ENCODE peak calls at places on chromosomes 7 and 10, in eight cellular contexts. One of them, this sample, is unnamed. For H3K9me3, the result is how much of the 10 kb centered on the place peaks cover.

GRCh38 chr10:21334891-21335696 is 190.4 kb downstream of the SKIDA1 start:
- DNase-seq in Peyer's patch: no peak
- DNase-seq in HAP-1: no peak
- DNase-seq in cardiac muscle cell: no peak
- DNase-seq in CD8-positive, alpha-beta T cell: no peak
- DNase-seq in iPS DF 6.9: no peak
- DNase-seq in IMR-90: peak
- DNase-seq in WERI-Rb-1: no peak
- DNase-seq in this sample: no peak

GRCh38 chr7:111459757-111460280 is 102.5 kb downstream of the IMMP2L start:
- DNase-seq in Peyer's patch: no peak
- DNase-seq in HAP-1: no peak
- DNase-seq in cardiac muscle cell: no peak
- DNase-seq in CD8-positive, alpha-beta T cell: no peak
- DNase-seq in iPS DF 6.9: no peak
- DNase-seq in IMR-90: peak
- DNase-seq in WERI-Rb-1: no peak
- DNase-seq in this sample: no peak

GRCh38 chr7:127799535-127800305 is 147.7 kb downstream of the SND1 start:
- DNase-seq in Peyer's patch: no peak
- DNase-seq in HAP-1: no peak
- DNase-seq in cardiac muscle cell: no peak
- DNase-seq in CD8-positive, alpha-beta T cell: no peak
- DNase-seq in iPS DF 6.9: no peak
- DNase-seq in IMR-90: no peak
- DNase-seq in WERI-Rb-1: no peak
- DNase-seq in this sample: no peak

GRCh38 chr10:30455816-30456215 is 21.8 kb downstream of the MAP3K8 start:
- DNase-seq in Peyer's patch: peak
- DNase-seq in HAP-1: no peak
- DNase-seq in cardiac muscle cell: no peak
- DNase-seq in CD8-positive, alpha-beta T cell: peak
- DNase-seq in iPS DF 6.9: no peak
- DNase-seq in IMR-90: no peak
- DNase-seq in WERI-Rb-1: no peak
- DNase-seq in this sample: no peak

GRCh38 chr7:44100458-44101303 is 3.5 kb upstream of the AEBP1 start:
- DNase-seq in Peyer's patch: peak
- DNase-seq in HAP-1: no peak
- DNase-seq in cardiac muscle cell: no peak
- DNase-seq in CD8-positive, alpha-beta T cell: no peak
- DNase-seq in iPS DF 6.9: no peak
- DNase-seq in IMR-90: peak
- DNase-seq in WERI-Rb-1: no peak
- DNase-seq in this sample: no peak

GRCh38 chr7:128044064-128044463 is 12.8 kb upstream of the LRRC4 start:
- DNase-seq in Peyer's patch: no peak
- DNase-seq in HAP-1: no peak
- DNase-seq in cardiac muscle cell: peak
- DNase-seq in CD8-positive, alpha-beta T cell: no peak
- DNase-seq in iPS DF 6.9: no peak
- DNase-seq in IMR-90: no peak
- DNase-seq in WERI-Rb-1: no peak
- DNase-seq in this sample: no peak

GRCh38 chr10:121027390-121027789 is 176.2 kb downstream of the WDR11 start:
- DNase-seq in Peyer's patch: no peak
- DNase-seq in HAP-1: no peak
- DNase-seq in cardiac muscle cell: no peak
- DNase-seq in CD8-positive, alpha-beta T cell: no peak
- DNase-seq in iPS DF 6.9: no peak
- DNase-seq in IMR-90: no peak
- DNase-seq in WERI-Rb-1: peak
- DNase-seq in this sample: no peak

GRCh38 chr10:27383595-27384542 is 120.2 kb upstream of the RAB18 start:
- DNase-seq in Peyer's patch: no peak
- DNase-seq in HAP-1: no peak
- DNase-seq in cardiac muscle cell: no peak
- DNase-seq in CD8-positive, alpha-beta T cell: no peak
- DNase-seq in iPS DF 6.9: no peak
- DNase-seq in IMR-90: peak
- DNase-seq in WERI-Rb-1: no peak
- DNase-seq in this sample: no peak

GRCh38 chr7:43942997-43943701 is 16.9 kb downstream of the UBE2D4 start:
- DNase-seq in Peyer's patch: no peak
- DNase-seq in HAP-1: no peak
- DNase-seq in cardiac muscle cell: no peak
- DNase-seq in CD8-positive, alpha-beta T cell: no peak
- DNase-seq in iPS DF 6.9: no peak
- DNase-seq in IMR-90: no peak
- DNase-seq in WERI-Rb-1: peak
- DNase-seq in this sample: no peak

GRCh38 chr10:110083884-110084283 is 76.1 kb downstream of the ADD3 start:
- DNase-seq in Peyer's patch: no peak
- DNase-seq in HAP-1: no peak
- DNase-seq in cardiac muscle cell: no peak
- DNase-seq in CD8-positive, alpha-beta T cell: no peak
- DNase-seq in iPS DF 6.9: no peak
- DNase-seq in IMR-90: peak
- DNase-seq in WERI-Rb-1: no peak
- DNase-seq in this sample: no peak

GRCh38 chr10:110088756-110089155 is 81.0 kb downstream of the ADD3 start:
- DNase-seq in Peyer's patch: no peak
- DNase-seq in HAP-1: no peak
- DNase-seq in cardiac muscle cell: no peak
- DNase-seq in CD8-positive, alpha-beta T cell: no peak
- DNase-seq in iPS DF 6.9: no peak
- DNase-seq in IMR-90: no peak
- DNase-seq in WERI-Rb-1: no peak
- DNase-seq in this sample: no peak

GRCh38 chr10:110091830-110092229 is 84.0 kb downstream of the ADD3 start:
- DNase-seq in Peyer's patch: no peak
- DNase-seq in HAP-1: no peak
- DNase-seq in cardiac muscle cell: no peak
- DNase-seq in CD8-positive, alpha-beta T cell: no peak
- DNase-seq in iPS DF 6.9: no peak
- DNase-seq in IMR-90: no peak
- DNase-seq in WERI-Rb-1: no peak
- DNase-seq in this sample: no peak

GRCh38 chr10:110081914-110082313 is 74.1 kb downstream of the ADD3 start:
- DNase-seq in Peyer's patch: no peak
- DNase-seq in HAP-1: no peak
- DNase-seq in cardiac muscle cell: no peak
- DNase-seq in CD8-positive, alpha-beta T cell: no peak
- DNase-seq in iPS DF 6.9: no peak
- DNase-seq in IMR-90: no peak
- DNase-seq in WERI-Rb-1: no peak
- DNase-seq in this sample: no peak

DNA sequence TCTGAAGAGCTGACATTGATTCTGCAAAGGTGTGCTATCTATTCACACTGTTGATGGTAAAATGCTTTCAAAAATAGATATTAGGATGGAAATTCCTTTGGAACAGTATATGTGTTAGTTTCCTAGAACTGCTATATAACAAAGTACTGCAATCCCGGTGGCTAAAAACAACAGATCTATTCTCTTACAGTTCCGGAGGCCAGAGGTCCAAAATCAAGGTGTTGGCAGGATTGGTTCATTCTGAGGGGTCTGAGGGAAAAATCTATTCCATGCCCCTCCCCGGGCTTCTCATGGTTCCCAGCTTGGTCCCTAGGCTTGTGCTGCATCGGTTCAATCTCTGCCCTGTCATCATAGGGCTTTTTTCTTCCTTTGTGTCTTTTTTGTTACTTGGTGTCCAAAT is 79.9 kb downstream of the ADD3 start:
- DNase-seq in Peyer's patch: no peak
- DNase-seq in HAP-1: no peak
- DNase-seq in cardiac muscle cell: no peak
- DNase-seq in CD8-positive, alpha-beta T cell: no peak
- DNase-seq in iPS DF 6.9: no peak
- DNase-seq in IMR-90: no peak
- DNase-seq in WERI-Rb-1: no peak
- DNase-seq in this sample: no peak
- H3K9me3 ChIP-seq in Peyer's patch: under half
- H3K9me3 ChIP-seq in HAP-1: under half
- H3K9me3 ChIP-seq in cardiac muscle cell: under half
- H3K9me3 ChIP-seq in CD8-positive, alpha-beta T cell: under half
- H3K9me3 ChIP-seq in iPS DF 6.9: under half
- H3K9me3 ChIP-seq in IMR-90: under half
- H3K9me3 ChIP-seq in WERI-Rb-1: under half
- H3K9me3 ChIP-seq in this sample: under half

GRCh38 chr7:136234040-136234439 is 256.9 kb upstream of the MTPN start:
- DNase-seq in Peyer's patch: no peak
- DNase-seq in HAP-1: no peak
- DNase-seq in cardiac muscle cell: no peak
- DNase-seq in CD8-positive, alpha-beta T cell: no peak
- DNase-seq in iPS DF 6.9: no peak
- DNase-seq in IMR-90: no peak
- DNase-seq in WERI-Rb-1: no peak
- DNase-seq in this sample: no peak

GRCh38 chr7:136228185-136228584 is 251.0 kb upstream of the MTPN start:
- DNase-seq in Peyer's patch: no peak
- DNase-seq in HAP-1: no peak
- DNase-seq in cardiac muscle cell: no peak
- DNase-seq in CD8-positive, alpha-beta T cell: no peak
- DNase-seq in iPS DF 6.9: no peak
- DNase-seq in IMR-90: peak
- DNase-seq in WERI-Rb-1: no peak
- DNase-seq in this sample: no peak

GRCh38 chr7:136229819-136230609 is 252.9 kb upstream of the MTPN start:
- DNase-seq in Peyer's patch: no peak
- DNase-seq in HAP-1: no peak
- DNase-seq in cardiac muscle cell: no peak
- DNase-seq in CD8-positive, alpha-beta T cell: no peak
- DNase-seq in iPS DF 6.9: no peak
- DNase-seq in IMR-90: no peak
- DNase-seq in WERI-Rb-1: no peak
- DNase-seq in this sample: no peak
- H3K9me3 ChIP-seq in Peyer's patch: under half
- H3K9me3 ChIP-seq in HAP-1: under half
- H3K9me3 ChIP-seq in cardiac muscle cell: under half
- H3K9me3 ChIP-seq in CD8-positive, alpha-beta T cell: under half
- H3K9me3 ChIP-seq in iPS DF 6.9: under half
- H3K9me3 ChIP-seq in IMR-90: under half
- H3K9me3 ChIP-seq in WERI-Rb-1: under half
- H3K9me3 ChIP-seq in this sample: under half

GRCh38 chr10:67971311-67971710 is 86.9 kb downstream of the SIRT1 start:
- DNase-seq in Peyer's patch: no peak
- DNase-seq in HAP-1: no peak
- DNase-seq in cardiac muscle cell: no peak
- DNase-seq in CD8-positive, alpha-beta T cell: no peak
- DNase-seq in iPS DF 6.9: no peak
- DNase-seq in IMR-90: no peak
- DNase-seq in WERI-Rb-1: no peak
- DNase-seq in this sample: no peak
- H3K9me3 ChIP-seq in Peyer's patch: under half
- H3K9me3 ChIP-seq in HAP-1: under half
- H3K9me3 ChIP-seq in cardiac muscle cell: under half
- H3K9me3 ChIP-seq in CD8-positive, alpha-beta T cell: under half
- H3K9me3 ChIP-seq in iPS DF 6.9: under half
- H3K9me3 ChIP-seq in IMR-90: under half
- H3K9me3 ChIP-seq in WERI-Rb-1: under half
- H3K9me3 ChIP-seq in this sample: under half

GRCh38 chr7:146503844-146504243 is 387.2 kb downstream of the CNTNAP2 start:
- DNase-seq in Peyer's patch: no peak
- DNase-seq in HAP-1: no peak
- DNase-seq in cardiac muscle cell: no peak
- DNase-seq in CD8-positive, alpha-beta T cell: no peak
- DNase-seq in iPS DF 6.9: no peak
- DNase-seq in IMR-90: no peak
- DNase-seq in WERI-Rb-1: no peak
- DNase-seq in this sample: no peak
- H3K9me3 ChIP-seq in Peyer's patch: under half
- H3K9me3 ChIP-seq in HAP-1: under half
- H3K9me3 ChIP-seq in cardiac muscle cell: under half
- H3K9me3 ChIP-seq in CD8-positive, alpha-beta T cell: under half
- H3K9me3 ChIP-seq in iPS DF 6.9: under half
- H3K9me3 ChIP-seq in IMR-90: under half
- H3K9me3 ChIP-seq in WERI-Rb-1: under half
- H3K9me3 ChIP-seq in this sample: under half

GRCh38 chr7:158549176-158549833 is 38.3 kb downstream of the PTPRN2 start:
- DNase-seq in Peyer's patch: no peak
- DNase-seq in HAP-1: no peak
- DNase-seq in cardiac muscle cell: no peak
- DNase-seq in CD8-positive, alpha-beta T cell: no peak
- DNase-seq in iPS DF 6.9: no peak
- DNase-seq in IMR-90: no peak
- DNase-seq in WERI-Rb-1: peak
- DNase-seq in this sample: no peak

GRCh38 chr7:158546626-158547025 is 41.0 kb downstream of the PTPRN2 start:
- DNase-seq in Peyer's patch: no peak
- DNase-seq in HAP-1: no peak
- DNase-seq in cardiac muscle cell: no peak
- DNase-seq in CD8-positive, alpha-beta T cell: no peak
- DNase-seq in iPS DF 6.9: no peak
- DNase-seq in IMR-90: no peak
- DNase-seq in WERI-Rb-1: no peak
- DNase-seq in this sample: no peak

GRCh38 chr7:158549834-158550700 is 37.6 kb downstream of the PTPRN2 start:
- DNase-seq in Peyer's patch: no peak
- DNase-seq in HAP-1: no peak
- DNase-seq in cardiac muscle cell: no peak
- DNase-seq in CD8-positive, alpha-beta T cell: no peak
- DNase-seq in iPS DF 6.9: no peak
- DNase-seq in IMR-90: no peak
- DNase-seq in WERI-Rb-1: no peak
- DNase-seq in this sample: no peak

GRCh38 chr7:158547817-158548216 is 39.8 kb downstream of the PTPRN2 start:
- DNase-seq in Peyer's patch: no peak
- DNase-seq in HAP-1: no peak
- DNase-seq in cardiac muscle cell: no peak
- DNase-seq in CD8-positive, alpha-beta T cell: no peak
- DNase-seq in iPS DF 6.9: no peak
- DNase-seq in IMR-90: no peak
- DNase-seq in WERI-Rb-1: no peak
- DNase-seq in this sample: no peak

GRCh38 chr7:158548726-158549125 is 38.9 kb downstream of the PTPRN2 start:
- DNase-seq in Peyer's patch: no peak
- DNase-seq in HAP-1: no peak
- DNase-seq in cardiac muscle cell: no peak
- DNase-seq in CD8-positive, alpha-beta T cell: no peak
- DNase-seq in iPS DF 6.9: no peak
- DNase-seq in IMR-90: no peak
- DNase-seq in WERI-Rb-1: no peak
- DNase-seq in this sample: no peak
- H3K9me3 ChIP-seq in Peyer's patch: under half
- H3K9me3 ChIP-seq in HAP-1: under half
- H3K9me3 ChIP-seq in cardiac muscle cell: under half
- H3K9me3 ChIP-seq in CD8-positive, alpha-beta T cell: under half
- H3K9me3 ChIP-seq in iPS DF 6.9: under half
- H3K9me3 ChIP-seq in IMR-90: under half
- H3K9me3 ChIP-seq in WERI-Rb-1: under half
- H3K9me3 ChIP-seq in this sample: under half

DNA sequence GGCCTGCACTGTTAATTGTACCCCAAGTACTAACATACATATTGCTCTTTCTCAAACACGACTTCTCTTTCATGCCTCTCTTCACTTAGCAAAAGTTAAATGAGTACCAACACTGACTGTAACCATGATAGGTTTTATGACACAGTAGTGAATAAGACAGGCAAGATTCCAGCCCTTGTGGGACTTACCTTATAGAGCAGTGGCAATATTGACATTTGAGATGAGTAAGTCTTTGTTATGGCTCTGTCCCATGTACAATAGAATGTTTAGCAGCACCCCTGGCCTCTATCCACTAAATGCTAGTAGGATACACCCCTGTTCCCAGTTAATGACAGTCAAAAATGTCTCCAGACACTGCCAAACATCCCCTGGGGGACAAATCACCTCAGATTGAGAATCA is 11.9 kb upstream of the COL1A2 start:
- DNase-seq in Peyer's patch: no peak
- DNase-seq in HAP-1: no peak
- DNase-seq in cardiac muscle cell: no peak
- DNase-seq in CD8-positive, alpha-beta T cell: no peak
- DNase-seq in iPS DF 6.9: no peak
- DNase-seq in IMR-90: no peak
- DNase-seq in WERI-Rb-1: no peak
- DNase-seq in this sample: no peak
- H3K9me3 ChIP-seq in Peyer's patch: under half
- H3K9me3 ChIP-seq in HAP-1: under half
- H3K9me3 ChIP-seq in cardiac muscle cell: under half
- H3K9me3 ChIP-seq in CD8-positive, alpha-beta T cell: under half
- H3K9me3 ChIP-seq in iPS DF 6.9: under half
- H3K9me3 ChIP-seq in IMR-90: under half
- H3K9me3 ChIP-seq in WERI-Rb-1: under half
- H3K9me3 ChIP-seq in this sample: under half

This sample was measured in T-helper 17 cell.